ENCODE peak calls at places on chromosomes 1 and 21, in six cellular contexts. One of them, this sample, is unnamed.

GRCh38 chr1:60866884-60867648 is 215.3 kb upstream of the NFIA start:
- DNase-seq in WTC11: no peak
- DNase-seq in kidney glomerular epithelial cell: no peak
- DNase-seq in NCI-H510A treated with DMSO at 0.1 percent for 48 hours: no peak
- DNase-seq in NCI-H345: no peak
- DNase-seq in stimulated activated CD8-positive, alpha-beta memory T cell treated with anti-CD3 and anti-CD28 coated beads, Interleukin-4, amount 100 ng/mL, for 4 hours: no peak
- DNase-seq in this sample: no peak

GRCh38 chr1:164843743-164844500 is 284.9 kb downstream of the PBX1 start:
- DNase-seq in WTC11: no peak
- DNase-seq in kidney glomerular epithelial cell: no peak
- DNase-seq in NCI-H510A treated with DMSO at 0.1 percent for 48 hours: no peak
- DNase-seq in NCI-H345: no peak
- DNase-seq in stimulated activated CD8-positive, alpha-beta memory T cell treated with anti-CD3 and anti-CD28 coated beads, Interleukin-4, amount 100 ng/mL, for 4 hours: no peak
- DNase-seq in this sample: no peak

GRCh38 chr1:157781048-157781447 is 4.1 kb upstream of the FCRL2 start:
- DNase-seq in WTC11: no peak
- DNase-seq in kidney glomerular epithelial cell: no peak
- DNase-seq in NCI-H510A treated with DMSO at 0.1 percent for 48 hours: no peak
- DNase-seq in NCI-H345: no peak
- DNase-seq in stimulated activated CD8-positive, alpha-beta memory T cell treated with anti-CD3 and anti-CD28 coated beads, Interleukin-4, amount 100 ng/mL, for 4 hours: no peak
- DNase-seq in this sample: no peak

GRCh38 chr1:244730934-244731434 is 78.1 kb downstream of the DESI2 start:
- DNase-seq in WTC11: no peak
- DNase-seq in kidney glomerular epithelial cell: no peak
- DNase-seq in NCI-H510A treated with DMSO at 0.1 percent for 48 hours: no peak
- DNase-seq in NCI-H345: no peak
- DNase-seq in stimulated activated CD8-positive, alpha-beta memory T cell treated with anti-CD3 and anti-CD28 coated beads, Interleukin-4, amount 100 ng/mL, for 4 hours: no peak
- DNase-seq in this sample: no peak

GRCh38 chr1:164559342-164560070 is 522 bp downstream of the PBX1 start:
- DNase-seq in WTC11: peak
- DNase-seq in kidney glomerular epithelial cell: peak
- DNase-seq in NCI-H510A treated with DMSO at 0.1 percent for 48 hours: peak
- DNase-seq in NCI-H345: peak
- DNase-seq in stimulated activated CD8-positive, alpha-beta memory T cell treated with anti-CD3 and anti-CD28 coated beads, Interleukin-4, amount 100 ng/mL, for 4 hours: no peak
- DNase-seq in this sample: no peak

GRCh38 chr21:34715518-34715917 is 46.7 kb downstream of the CLIC6 start:
- DNase-seq in WTC11: no peak
- DNase-seq in kidney glomerular epithelial cell: no peak
- DNase-seq in NCI-H510A treated with DMSO at 0.1 percent for 48 hours: no peak
- DNase-seq in NCI-H345: no peak
- DNase-seq in stimulated activated CD8-positive, alpha-beta memory T cell treated with anti-CD3 and anti-CD28 coated beads, Interleukin-4, amount 100 ng/mL, for 4 hours: no peak
- DNase-seq in this sample: no peak

GRCh38 chr1:212825798-212826452 is 21.5 kb downstream of the SPATA45 start:
- DNase-seq in WTC11: no peak
- DNase-seq in kidney glomerular epithelial cell: no peak
- DNase-seq in NCI-H510A treated with DMSO at 0.1 percent for 48 hours: no peak
- DNase-seq in NCI-H345: no peak
- DNase-seq in stimulated activated CD8-positive, alpha-beta memory T cell treated with anti-CD3 and anti-CD28 coated beads, Interleukin-4, amount 100 ng/mL, for 4 hours: no peak
- DNase-seq in this sample: no peak

GRCh38 chr1:230126529-230127104 is 59.6 kb downstream of the GALNT2 start:
- DNase-seq in WTC11: no peak
- DNase-seq in kidney glomerular epithelial cell: no peak
- DNase-seq in NCI-H510A treated with DMSO at 0.1 percent for 48 hours: no peak
- DNase-seq in NCI-H345: no peak
- DNase-seq in stimulated activated CD8-positive, alpha-beta memory T cell treated with anti-CD3 and anti-CD28 coated beads, Interleukin-4, amount 100 ng/mL, for 4 hours: no peak
- DNase-seq in this sample: no peak

GRCh38 chr1:176903474-176903873 is 261.0 kb downstream of the ASTN1 start:
- DNase-seq in WTC11: no peak
- DNase-seq in kidney glomerular epithelial cell: peak
- DNase-seq in NCI-H510A treated with DMSO at 0.1 percent for 48 hours: no peak
- DNase-seq in NCI-H345: no peak
- DNase-seq in stimulated activated CD8-positive, alpha-beta memory T cell treated with anti-CD3 and anti-CD28 coated beads, Interleukin-4, amount 100 ng/mL, for 4 hours: no peak
- DNase-seq in this sample: peak

GRCh38 chr1:110677526-110677925 is 2.8 kb upstream of the KCNA3 start:
- DNase-seq in WTC11: no peak
- DNase-seq in kidney glomerular epithelial cell: no peak
- DNase-seq in NCI-H510A treated with DMSO at 0.1 percent for 48 hours: peak
- DNase-seq in NCI-H345: peak
- DNase-seq in stimulated activated CD8-positive, alpha-beta memory T cell treated with anti-CD3 and anti-CD28 coated beads, Interleukin-4, amount 100 ng/mL, for 4 hours: no peak
- DNase-seq in this sample: no peak

GRCh38 chr1:164706596-164706995 is 147.6 kb downstream of the PBX1 start:
- DNase-seq in WTC11: no peak
- DNase-seq in kidney glomerular epithelial cell: no peak
- DNase-seq in NCI-H510A treated with DMSO at 0.1 percent for 48 hours: no peak
- DNase-seq in NCI-H345: no peak
- DNase-seq in stimulated activated CD8-positive, alpha-beta memory T cell treated with anti-CD3 and anti-CD28 coated beads, Interleukin-4, amount 100 ng/mL, for 4 hours: no peak
- DNase-seq in this sample: no peak

GRCh38 chr21:42636535-42636914 is 16.9 kb upstream of the PDE9A start:
- DNase-seq in WTC11: no peak
- DNase-seq in kidney glomerular epithelial cell: peak
- DNase-seq in NCI-H510A treated with DMSO at 0.1 percent for 48 hours: no peak
- DNase-seq in NCI-H345: no peak
- DNase-seq in stimulated activated CD8-positive, alpha-beta memory T cell treated with anti-CD3 and anti-CD28 coated beads, Interleukin-4, amount 100 ng/mL, for 4 hours: no peak
- DNase-seq in this sample: no peak

GRCh38 chr1:204150702-204151561 is 912 bp downstream of the ETNK2 start:
- DNase-seq in WTC11: peak
- DNase-seq in kidney glomerular epithelial cell: no peak
- DNase-seq in NCI-H510A treated with DMSO at 0.1 percent for 48 hours: no peak
- DNase-seq in NCI-H345: no peak
- DNase-seq in stimulated activated CD8-positive, alpha-beta memory T cell treated with anti-CD3 and anti-CD28 coated beads, Interleukin-4, amount 100 ng/mL, for 4 hours: no peak
- DNase-seq in this sample: no peak

GRCh38 chr1:41073971-41074370 is 52.4 kb upstream of the SLFNL1 start:
- DNase-seq in WTC11: no peak
- DNase-seq in kidney glomerular epithelial cell: peak
- DNase-seq in NCI-H510A treated with DMSO at 0.1 percent for 48 hours: no peak
- DNase-seq in NCI-H345: no peak
- DNase-seq in stimulated activated CD8-positive, alpha-beta memory T cell treated with anti-CD3 and anti-CD28 coated beads, Interleukin-4, amount 100 ng/mL, for 4 hours: no peak
- DNase-seq in this sample: peak

GRCh38 chr1:8911416-8912309 is 33.2 kb upstream of the ENO1 start:
- DNase-seq in WTC11: peak
- DNase-seq in kidney glomerular epithelial cell: no peak
- DNase-seq in NCI-H510A treated with DMSO at 0.1 percent for 48 hours: peak
- DNase-seq in NCI-H345: peak
- DNase-seq in stimulated activated CD8-positive, alpha-beta memory T cell treated with anti-CD3 and anti-CD28 coated beads, Interleukin-4, amount 100 ng/mL, for 4 hours: no peak
- DNase-seq in this sample: no peak

GRCh38 chr1:158552296-158552695 is 1.9 kb downstream of the OR6Y1 start:
- DNase-seq in WTC11: no peak
- DNase-seq in kidney glomerular epithelial cell: no peak
- DNase-seq in NCI-H510A treated with DMSO at 0.1 percent for 48 hours: no peak
- DNase-seq in NCI-H345: no peak
- DNase-seq in stimulated activated CD8-positive, alpha-beta memory T cell treated with anti-CD3 and anti-CD28 coated beads, Interleukin-4, amount 100 ng/mL, for 4 hours: no peak
- DNase-seq in this sample: no peak

GRCh38 chr21:27202301-27202700 is 235.4 kb upstream of the ADAMTS5 start:
- DNase-seq in WTC11: no peak
- DNase-seq in kidney glomerular epithelial cell: no peak
- DNase-seq in NCI-H510A treated with DMSO at 0.1 percent for 48 hours: no peak
- DNase-seq in NCI-H345: no peak
- DNase-seq in stimulated activated CD8-positive, alpha-beta memory T cell treated with anti-CD3 and anti-CD28 coated beads, Interleukin-4, amount 100 ng/mL, for 4 hours: no peak
- DNase-seq in this sample: no peak

GRCh38 chr1:235083589-235084323 is 44.9 kb downstream of the TOMM20 start:
- DNase-seq in WTC11: peak
- DNase-seq in kidney glomerular epithelial cell: peak
- DNase-seq in NCI-H510A treated with DMSO at 0.1 percent for 48 hours: peak
- DNase-seq in NCI-H345: peak
- DNase-seq in stimulated activated CD8-positive, alpha-beta memory T cell treated with anti-CD3 and anti-CD28 coated beads, Interleukin-4, amount 100 ng/mL, for 4 hours: peak
- DNase-seq in this sample: peak

GRCh38 chr1:20725189-20726106 is 7.1 kb downstream of the SH2D5 start:
- DNase-seq in WTC11: no peak
- DNase-seq in kidney glomerular epithelial cell: peak
- DNase-seq in NCI-H510A treated with DMSO at 0.1 percent for 48 hours: no peak
- DNase-seq in NCI-H345: no peak
- DNase-seq in stimulated activated CD8-positive, alpha-beta memory T cell treated with anti-CD3 and anti-CD28 coated beads, Interleukin-4, amount 100 ng/mL, for 4 hours: no peak
- DNase-seq in this sample: no peak

GRCh38 chr1:101128211-101128727 is 102.7 kb upstream of the DPH5 start:
- DNase-seq in WTC11: no peak
- DNase-seq in kidney glomerular epithelial cell: peak
- DNase-seq in NCI-H510A treated with DMSO at 0.1 percent for 48 hours: no peak
- DNase-seq in NCI-H345: no peak
- DNase-seq in stimulated activated CD8-positive, alpha-beta memory T cell treated with anti-CD3 and anti-CD28 coated beads, Interleukin-4, amount 100 ng/mL, for 4 hours: no peak
- DNase-seq in this sample: no peak

GRCh38 chr1:9770276-9770675 is 53.5 kb downstream of the CLSTN1 start:
- DNase-seq in WTC11: no peak
- DNase-seq in kidney glomerular epithelial cell: no peak
- DNase-seq in NCI-H510A treated with DMSO at 0.1 percent for 48 hours: no peak
- DNase-seq in NCI-H345: no peak
- DNase-seq in stimulated activated CD8-positive, alpha-beta memory T cell treated with anti-CD3 and anti-CD28 coated beads, Interleukin-4, amount 100 ng/mL, for 4 hours: no peak
- DNase-seq in this sample: no peak

GRCh38 chr1:221543529-221544120 is 198.3 kb downstream of the DUSP10 start:
- DNase-seq in WTC11: no peak
- DNase-seq in kidney glomerular epithelial cell: peak
- DNase-seq in NCI-H510A treated with DMSO at 0.1 percent for 48 hours: no peak
- DNase-seq in NCI-H345: no peak
- DNase-seq in stimulated activated CD8-positive, alpha-beta memory T cell treated with anti-CD3 and anti-CD28 coated beads, Interleukin-4, amount 100 ng/mL, for 4 hours: no peak
- DNase-seq in this sample: peak

GRCh38 chr1:59156526-59157196 is 140.2 kb upstream of the FGGY start:
- DNase-seq in WTC11: peak
- DNase-seq in kidney glomerular epithelial cell: no peak
- DNase-seq in NCI-H510A treated with DMSO at 0.1 percent for 48 hours: peak
- DNase-seq in NCI-H345: peak
- DNase-seq in stimulated activated CD8-positive, alpha-beta memory T cell treated with anti-CD3 and anti-CD28 coated beads, Interleukin-4, amount 100 ng/mL, for 4 hours: no peak
- DNase-seq in this sample: no peak

GRCh38 chr1:41870076-41870562 is 48.6 kb downstream of the HIVEP3 start:
- DNase-seq in WTC11: no peak
- DNase-seq in kidney glomerular epithelial cell: peak
- DNase-seq in NCI-H510A treated with DMSO at 0.1 percent for 48 hours: no peak
- DNase-seq in NCI-H345: no peak
- DNase-seq in stimulated activated CD8-positive, alpha-beta memory T cell treated with anti-CD3 and anti-CD28 coated beads, Interleukin-4, amount 100 ng/mL, for 4 hours: no peak
- DNase-seq in this sample: peak

GRCh38 chr1:95179205-95180001 is 54.6 kb upstream of the RWDD3 start:
- DNase-seq in WTC11: no peak
- DNase-seq in kidney glomerular epithelial cell: no peak
- DNase-seq in NCI-H510A treated with DMSO at 0.1 percent for 48 hours: no peak
- DNase-seq in NCI-H345: no peak
- DNase-seq in stimulated activated CD8-positive, alpha-beta memory T cell treated with anti-CD3 and anti-CD28 coated beads, Interleukin-4, amount 100 ng/mL, for 4 hours: no peak
- DNase-seq in this sample: no peak

GRCh38 chr1:46065405-46065804 is 67.0 kb downstream of the PIK3R3 start:
- DNase-seq in WTC11: no peak
- DNase-seq in kidney glomerular epithelial cell: no peak
- DNase-seq in NCI-H510A treated with DMSO at 0.1 percent for 48 hours: no peak
- DNase-seq in NCI-H345: no peak
- DNase-seq in stimulated activated CD8-positive, alpha-beta memory T cell treated with anti-CD3 and anti-CD28 coated beads, Interleukin-4, amount 100 ng/mL, for 4 hours: no peak
- DNase-seq in this sample: no peak

GRCh38 chr1:87398644-87399043 is 70.0 kb downstream of the LMO4 start:
- DNase-seq in WTC11: no peak
- DNase-seq in kidney glomerular epithelial cell: no peak
- DNase-seq in NCI-H510A treated with DMSO at 0.1 percent for 48 hours: peak
- DNase-seq in NCI-H345: no peak
- DNase-seq in stimulated activated CD8-positive, alpha-beta memory T cell treated with anti-CD3 and anti-CD28 coated beads, Interleukin-4, amount 100 ng/mL, for 4 hours: no peak
- DNase-seq in this sample: no peak

This sample was measured in COLO829.